ENCODE peak calls at places on chromosome 16, in ten cellular contexts. O is heart left ventricle; F is T-helper 2 cell treated with Interferon-gamma antibody and Interleukin-4, amounts not matched to agents 5 μg/mL and 100 μg/mL, for 36 hours; K is activated gamma-delta T cell; Y is NCI-H1105; P is anterior cingulate cortex; E is CD4-positive, alpha-beta T cell; M is GM13976; G is choroid plexus epithelial cell; H is stimulated activated CD8-positive, alpha-beta memory T cell treated with anti-CD3 and anti-CD28 coated beads, Interleukin-4, amount 100 ng/mL, for 48 hours. Q is an unnamed sample.

GRCh38 chr16:22206847-22207714 is 1.0 kb downstream of the EEF2K start:
- DNase-seq in K (peak; percentile 28), P (peak; percentile 76), M (peak; percentile 81), O (peak; percentile 86), F (peak; percentile 75), E (peak; percentile 41), H (peak; percentile 83), Y (peak; percentile 8), G (peak; percentile 42), Q (peak; percentile 60)

GRCh38 chr16:28062261-28063046 is 1.1 kb downstream of the GSG1L start:
- DNase-seq in M (no peak), K (no peak), H (no peak), G (no peak), P (no peak), E (no peak), F (no peak), Y (no peak), O (no peak), Q (no peak)

GRCh38 chr16:68227850-68228553 is 7.9 kb downstream of the ESRP2 start:
- DNase-seq in H (no peak), G (no peak), F (no peak), M (no peak), Y (no peak), K (no peak), P (no peak), O (no peak), E (peak; percentile 28), Q (no peak)

GRCh38 chr16:72832640-72833039 is 215.3 kb downstream of the ZFHX3 start:
- DNase-seq in K (no peak), Y (peak; percentile 25), H (peak; percentile 90), F (peak; percentile 51), P (peak; percentile 88), G (peak; percentile 84), E (peak; percentile 71), O (peak; percentile 81), M (peak; percentile 75), Q (peak; percentile 35)

GRCh38 chr16:67459858-67460144 is 21.2 kb downstream of the ATP6V0D1 start:
- DNase-seq in F (no peak), O (no peak), P (no peak), M (no peak), Y (no peak), K (no peak), H (no peak), E (no peak), G (no peak), Q (no peak)

GRCh38 chr16:31200821-31201510 is 1.6 kb downstream of the PYCARD start:
- DNase-seq in H (peak; percentile 61), O (no peak), G (peak; percentile 23), K (no peak), P (no peak), M (no peak), Y (no peak), F (peak; percentile 56), E (peak; percentile 53), Q (no peak)

GRCh38 chr16:15511759-15512487 is 77.5 kb downstream of the BMERB1 start:
- DNase-seq in O (no peak), H (no peak), M (no peak), Y (no peak), P (no peak), E (no peak), F (no peak), G (no peak), K (no peak), Q (no peak)

GRCh38 chr16:66228791-66229190 is 137.7 kb upstream of the CDH5 start:
- DNase-seq in F (no peak), O (no peak), Y (no peak), M (no peak), K (no peak), P (no peak), G (peak; percentile 71), E (no peak), H (no peak), Q (no peak)

GRCh38 chr16:88376053-88376834 is 6.5 kb upstream of the ZNF469 start:
- DNase-seq in K (no peak), F (no peak), H (no peak), M (no peak), O (no peak), E (no peak), Y (no peak), P (peak; percentile 49), G (no peak), Q (peak; percentile 70)

GRCh38 chr16:57386381-57386951 is 14.2 kb downstream of the CX3CL1 start:
- DNase-seq in Y (no peak), H (no peak), M (no peak), F (no peak), P (no peak), G (peak; percentile 89), K (no peak), O (peak; percentile 62), E (no peak), Q (no peak)

Q was measured in hippocampal formation.